ENCODE peak calls at places on chromosomes 3 and 15, in four cellular contexts. Y, V, Q and B are unnamed samples.

GRCh38 chr3:98952404-98952803 is 50.9 kb upstream of the DCBLD2 start:
- DNase-seq in Y (no peak), V (no peak), Q (no peak), B (no peak)

GRCh38 chr3:106560451-106560966 is 691.7 kb upstream of the CBLB start:
- DNase-seq in V (peak), Y (no peak), Q (peak), B (no peak)

GRCh38 chr3:150015906-150016305 is 45.2 kb upstream of the PFN2 start:
- DNase-seq in V (no peak), Y (no peak), Q (no peak), B (no peak)

GRCh38 chr3:176848431-176849214 is 348.7 kb downstream of the TBL1XR1 start:
- DNase-seq in Y (no peak), Q (no peak), V (peak), B (no peak)

GRCh38 chr15:101536875-101537405 is 47.4 kb upstream of the PCSK6 start:
- DNase-seq in V (no peak), Q (no peak), Y (no peak), B (peak)

GRCh38 chr15:62975515-62975914 is 67.0 kb upstream of the TPM1 start:
- DNase-seq in V (no peak), Y (no peak), Q (peak), B (no peak)

GRCh38 chr3:4972652-4973643 is 6.3 kb upstream of the BHLHE40 start:
- DNase-seq in Q (no peak), V (no peak), Y (peak), B (no peak)

GRCh38 chr3:14890470-14890869 is 56.9 kb upstream of the NR2C2 start:
- DNase-seq in Y (peak), V (no peak), Q (no peak), B (no peak)

GRCh38 chr3:30972449-30972848 is 78.0 kb upstream of the GADL1 start:
- DNase-seq in Q (no peak), V (no peak), Y (no peak), B (no peak)

GRCh38 chr3:194365526-194365925 is 4.0 kb downstream of the LRRC15 start:
- DNase-seq in Y (no peak), V (no peak), Q (no peak), B (no peak)

GRCh38 chr15:68548375-68548774 is 30.4 kb upstream of the CORO2B start:
- DNase-seq in Y (no peak), V (no peak), Q (no peak), B (no peak)

GRCh38 chr3:36405193-36405592 is 24.9 kb downstream of the STAC start:
- DNase-seq in Q (no peak), V (no peak), Y (no peak), B (no peak)

GRCh38 chr3:50251220-50251619 is 15.2 kb downstream of the GNAI2 start:
- DNase-seq in Q (peak), V (peak), Y (no peak), B (no peak)

GRCh38 chr15:53644681-53645080 is 114.8 kb downstream of the WDR72 start:
- DNase-seq in V (no peak), Q (no peak), Y (no peak), B (no peak)

GRCh38 chr3:122786067-122786466 is 7.6 kb downstream of the HSPBAP1 start:
- DNase-seq in Q (peak), V (peak), Y (no peak), B (no peak)

GRCh38 chr3:141379250-141379872 is 11.1 kb downstream of the ZBTB38 start:
- DNase-seq in Q (no peak), V (no peak), Y (peak), B (no peak)

GRCh38 chr3:9673082-9673481 is 23.8 kb downstream of the MTMR14 start:
- DNase-seq in Y (no peak), V (no peak), Q (no peak), B (no peak)

GRCh38 chr3:46209751-46210470 is 1.8 kb upstream of the CCR1 start:
- DNase-seq in Y (no peak), V (peak), Q (no peak), B (no peak)
- TF ChIP-seq RCOR1 in Y (no peak), V (no peak), Q (no peak), B (no peak)

GRCh38 chr3:128781164-128781563 is 55.2 kb downstream of the RAB7A start:
- DNase-seq in V (no peak), Q (no peak), Y (no peak), B (no peak)
- TF ChIP-seq RCOR1 in V (no peak), Q (no peak), Y (no peak), B (no peak)

DNA sequence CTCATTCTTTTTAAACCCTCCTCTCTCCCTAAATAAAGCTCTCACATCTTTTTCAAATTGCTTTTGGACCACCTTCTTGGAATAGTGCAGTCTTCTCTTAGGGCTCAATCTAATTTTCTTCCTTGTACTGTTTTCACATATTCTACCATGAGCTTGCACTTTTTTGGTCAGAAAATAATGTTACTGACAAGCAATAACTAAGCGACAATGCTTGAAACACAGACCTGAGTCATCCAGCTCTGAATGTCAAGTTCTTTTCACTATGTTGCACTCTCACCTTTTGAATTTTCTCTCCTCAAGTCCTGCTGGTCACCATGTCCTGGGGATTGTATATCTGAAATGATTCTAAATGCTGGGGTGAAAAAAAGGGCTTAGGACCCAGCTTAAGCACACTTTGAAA is 8.9 kb downstream of the TNFAIP8L3 start:
- DNase-seq in Q (no peak), V (peak), Y (no peak), B (no peak)
- TF ChIP-seq RCOR1 in Q (no peak), V (no peak), Y (no peak), B (no peak)

GRCh38 chr3:152466784-152467183 is 198.1 kb downstream of the MBNL1 start:
- DNase-seq in Y (no peak), Q (peak), V (peak), B (peak)
- TF ChIP-seq RCOR1 in Y (no peak), Q (no peak), V (no peak), B (no peak)

GRCh38 chr3:161551697-161552096 is 55.1 kb downstream of the OTOL1 start:
- DNase-seq in V (no peak), Y (no peak), Q (no peak), B (no peak)
- TF ChIP-seq RCOR1 in V (no peak), Y (no peak), Q (no peak), B (no peak)